ENCODE peak calls at places on chromosomes 7 and 10, in ten cellular contexts. U is thyroid gland, X is IMR-90, W is tibial nerve, P is A549, V is stomach, H is adrenal gland, M is uterus, J is sigmoid colon, F is heart left ventricle. I is an unnamed sample.

GRCh38 chr10:126224967-126225671 is 163.2 kb downstream of the ADAM12 start:
- DNase-seq in U (no peak), X (no peak), W (no peak), P (no peak), V (no peak), H (no peak), M (no peak), J (no peak), F (no peak), I (no peak)

GRCh38 chr7:35019179-35019729 is 18.0 kb downstream of the DPY19L1 start:
- DNase-seq in U (no peak), X (no peak), W (no peak), P (no peak), V (no peak), H (no peak), M (no peak), J (no peak), F (no peak), I (no peak)

GRCh38 chr7:28937103-28937502 is 21.0 kb downstream of the TRIL start:
- DNase-seq in U (no peak), X (no peak), W (no peak), P (no peak), V (no peak), H (no peak), M (no peak), J (no peak), F (no peak), I (no peak)

GRCh38 chr10:109995178-109995577 is 12.6 kb upstream of the ADD3 start:
- DNase-seq in U (no peak), X (no peak), W (no peak), P (no peak), V (no peak), H (no peak), M (no peak), J (no peak), F (no peak), I (no peak)

GRCh38 chr7:143315782-143316181 is at the start of gene CLCN1:
- DNase-seq in U (no peak), X (no peak), W (no peak), P (no peak), V (no peak), H (no peak), M (no peak), J (no peak), F (no peak), I (no peak)

GRCh38 chr10:90945496-90946070 is 24.7 kb upstream of the ANKRD1 start:
- DNase-seq in U (no peak), X (no peak), W (no peak), P (no peak), V (no peak), H (peak), M (no peak), J (no peak), F (no peak), I (peak)

GRCh38 chr10:36602374-36602773 is 523.0 kb upstream of the ANKRD30A start:
- DNase-seq in U (no peak), X (peak), W (no peak), P (peak), V (no peak), H (no peak), M (no peak), J (no peak), F (no peak), I (no peak)

GRCh38 chr7:30752979-30753378 is 1.0 kb downstream of the INMT start:
- DNase-seq in U (peak), X (no peak), W (peak), P (no peak), V (peak), H (peak), M (peak), J (peak), F (peak), I (peak)

GRCh38 chr7:786472-787255 is 45.6 kb upstream of the SUN1 start:
- DNase-seq in U (peak), X (peak), W (peak), P (peak), V (peak), H (peak), M (peak), J (peak), F (peak), I (peak)

GRCh38 chr10:91700788-91701444 is 68.0 kb upstream of the PPP1R3C start:
- DNase-seq in U (no peak), X (peak), W (no peak), P (peak), V (no peak), H (peak), M (no peak), J (no peak), F (no peak), I (no peak)

GRCh38 chr7:6227294-6227846 is 45.1 kb downstream of the CYTH3 start:
- DNase-seq in U (no peak), X (peak), W (no peak), P (no peak), V (no peak), H (peak), M (peak), J (no peak), F (peak), I (peak)

GRCh38 chr7:92830532-92831110 is 5.8 kb downstream of the CDK6 start:
- DNase-seq in U (no peak), X (peak), W (no peak), P (no peak), V (no peak), H (no peak), M (no peak), J (no peak), F (no peak), I (no peak)

GRCh38 chr10:3928078-3928477 is 143.1 kb upstream of the KLF6 start:
- DNase-seq in U (no peak), X (peak), W (no peak), P (no peak), V (no peak), H (no peak), M (no peak), J (no peak), F (no peak), I (no peak)

GRCh38 chr7:3559178-3559765 is 258.2 kb downstream of the SDK1 start:
- DNase-seq in U (no peak), X (peak), W (no peak), P (peak), V (no peak), H (peak), M (no peak), J (no peak), F (no peak), I (no peak)

GRCh38 chr7:71408276-71408675 is 276.3 kb downstream of the GALNT17 start:
- DNase-seq in U (no peak), X (no peak), W (no peak), P (no peak), V (no peak), H (no peak), M (no peak), J (no peak), F (peak), I (no peak)

GRCh38 chr10:3131098-3131497 is 41.5 kb downstream of the PITRM1 start:
- DNase-seq in U (no peak), X (peak), W (no peak), P (peak), V (no peak), H (no peak), M (no peak), J (no peak), F (no peak), I (no peak)

GRCh38 chr7:68309806-68310205 is 1288.5 kb upstream of the AUTS2 start:
- DNase-seq in U (no peak), X (no peak), W (no peak), P (no peak), V (no peak), H (no peak), M (no peak), J (no peak), F (no peak), I (no peak)

GRCh38 chr10:94217431-94217830 is 145.3 kb downstream of the NOC3L start:
- DNase-seq in U (no peak), X (no peak), W (no peak), P (no peak), V (no peak), H (no peak), M (no peak), J (no peak), F (no peak), I (no peak)

GRCh38 chr7:143288836-143289235 is 685 bp downstream of the CASP2 start:
- DNase-seq in U (no peak), X (peak), W (no peak), P (no peak), V (no peak), H (no peak), M (no peak), J (no peak), F (no peak), I (no peak)

GRCh38 chr7:38681882-38682281 is 50.7 kb upstream of the AMPH start:
- DNase-seq in U (no peak), X (peak), W (no peak), P (no peak), V (no peak), H (no peak), M (no peak), J (no peak), F (no peak), I (no peak)

GRCh38 chr10:79434816-79435215 is 10.6 kb downstream of the ZCCHC24 start:
- DNase-seq in U (peak), X (peak), W (no peak), P (no peak), V (no peak), H (no peak), M (peak), J (peak), F (peak), I (peak)

GRCh38 chr7:36202347-36202896 is 49.4 kb downstream of the EEPD1 start:
- DNase-seq in U (no peak), X (no peak), W (no peak), P (no peak), V (no peak), H (no peak), M (no peak), J (peak), F (no peak), I (no peak)

GRCh38 chr7:106865130-106866115 is at the start of gene PIK3CG:
- DNase-seq in U (no peak), X (no peak), W (no peak), P (no peak), V (no peak), H (peak), M (no peak), J (no peak), F (no peak), I (no peak)

GRCh38 chr7:55552320-55553086 is 19.8 kb downstream of the VOPP1 start:
- DNase-seq in U (peak), X (peak), W (no peak), P (peak), V (peak), H (peak), M (peak), J (no peak), F (no peak), I (no peak)

GRCh38 chr10:131396108-131397010 is 84.8 kb upstream of the TCERG1L start:
- DNase-seq in U (no peak), X (no peak), W (no peak), P (peak), V (no peak), H (peak), M (no peak), J (peak), F (no peak), I (no peak)

GRCh38 chr10:72250666-72251065 is 23.1 kb upstream of the DDIT4 start:
- DNase-seq in U (peak), X (peak), W (peak), P (peak), V (peak), H (peak), M (peak), J (peak), F (peak), I (peak)

GRCh38 chr7:19520392-19520791 is 188.4 kb downstream of the POLR1F start:
- DNase-seq in U (no peak), X (no peak), W (no peak), P (no peak), V (no peak), H (no peak), M (no peak), J (no peak), F (no peak), I (no peak)

GRCh38 chr7:142894112-142894835 is 8.7 kb upstream of the TRPV6 start:
- DNase-seq in U (no peak), X (no peak), W (no peak), P (no peak), V (no peak), H (no peak), M (no peak), J (no peak), F (peak), I (no peak)

GRCh38 chr7:113421696-113422330 is 303.5 kb upstream of the SMIM30 start:
- DNase-seq in U (peak), X (peak), W (peak), P (peak), V (peak), H (peak), M (peak), J (peak), F (peak), I (peak)
- TF ChIP-seq POLR2A in U (no peak), X (no peak), W (no peak), P (no peak), V (no peak), H (no peak), M (no peak), J (no peak), F (no peak), I (no peak)

DNA sequence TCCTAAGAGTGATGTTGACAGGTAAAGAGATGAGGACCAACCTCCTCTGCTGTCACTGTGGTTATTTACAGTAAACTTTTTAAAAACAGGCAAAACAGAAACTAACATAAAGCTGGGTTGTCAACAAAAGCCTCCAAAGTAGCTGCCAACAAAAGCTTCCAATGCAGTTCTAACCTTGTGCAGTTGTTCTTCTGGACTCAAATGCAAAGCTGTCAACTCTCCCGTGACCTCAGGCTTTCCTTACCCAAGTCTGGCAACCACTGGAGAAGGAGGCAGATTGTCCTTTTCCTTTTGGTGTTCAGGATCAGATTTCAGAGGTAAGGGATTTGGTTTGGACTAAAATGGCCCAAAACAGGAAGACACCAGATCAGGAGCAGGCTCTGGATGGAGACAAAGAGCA is 63.1 kb downstream of the DLG5 start:
- DNase-seq in U (no peak), X (no peak), W (no peak), P (no peak), V (no peak), H (no peak), M (no peak), J (no peak), F (no peak), I (no peak)
- H3K27ac ChIP-seq in U (peak), X (no peak), W (no peak), P (no peak), V (no peak), H (peak), M (no peak), J (peak), F (no peak), I (no peak)

DNA sequence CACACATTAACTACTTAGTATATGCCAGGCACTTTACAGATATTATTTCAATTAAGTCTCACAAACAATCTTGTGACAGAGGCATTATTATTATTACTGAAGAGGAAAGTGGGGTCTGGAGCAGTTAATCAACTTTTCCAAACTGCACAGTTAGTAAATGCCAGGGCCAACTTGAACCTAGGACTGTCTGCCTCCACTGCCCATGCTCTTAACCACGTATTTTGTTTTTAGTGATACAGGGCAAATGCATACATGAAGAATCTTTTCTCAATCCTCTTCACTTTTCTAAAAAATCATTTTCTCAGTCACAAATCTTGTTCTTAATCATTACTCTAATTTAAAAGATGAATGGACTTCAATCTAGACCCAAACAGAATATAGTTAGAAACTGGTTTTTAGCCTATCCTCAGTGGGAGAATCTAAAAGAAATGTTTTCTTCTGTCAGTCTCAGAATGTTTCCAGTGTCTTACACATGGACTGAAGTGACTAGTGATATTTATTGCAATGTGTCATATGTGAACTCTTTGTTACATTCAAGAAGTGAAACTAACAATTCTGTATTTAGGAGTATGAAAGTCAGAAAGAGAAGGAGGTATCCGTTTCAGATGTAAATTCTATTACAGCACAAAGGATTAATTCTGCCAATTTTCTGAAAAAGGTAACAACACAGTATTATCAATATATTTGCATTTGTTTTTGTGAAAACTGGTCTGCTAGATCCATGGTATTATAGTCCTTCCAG is 55.5 kb upstream of the CCNJ start:
- DNase-seq in U (no peak), X (no peak), W (no peak), P (no peak), V (no peak), H (no peak), M (no peak), J (no peak), F (no peak), I (no peak)
- TF ChIP-seq CTCF in U (no peak), X (no peak), W (no peak), P (no peak), V (no peak), H (no peak), M (no peak), J (no peak), F (no peak), I (no peak)

DNA sequence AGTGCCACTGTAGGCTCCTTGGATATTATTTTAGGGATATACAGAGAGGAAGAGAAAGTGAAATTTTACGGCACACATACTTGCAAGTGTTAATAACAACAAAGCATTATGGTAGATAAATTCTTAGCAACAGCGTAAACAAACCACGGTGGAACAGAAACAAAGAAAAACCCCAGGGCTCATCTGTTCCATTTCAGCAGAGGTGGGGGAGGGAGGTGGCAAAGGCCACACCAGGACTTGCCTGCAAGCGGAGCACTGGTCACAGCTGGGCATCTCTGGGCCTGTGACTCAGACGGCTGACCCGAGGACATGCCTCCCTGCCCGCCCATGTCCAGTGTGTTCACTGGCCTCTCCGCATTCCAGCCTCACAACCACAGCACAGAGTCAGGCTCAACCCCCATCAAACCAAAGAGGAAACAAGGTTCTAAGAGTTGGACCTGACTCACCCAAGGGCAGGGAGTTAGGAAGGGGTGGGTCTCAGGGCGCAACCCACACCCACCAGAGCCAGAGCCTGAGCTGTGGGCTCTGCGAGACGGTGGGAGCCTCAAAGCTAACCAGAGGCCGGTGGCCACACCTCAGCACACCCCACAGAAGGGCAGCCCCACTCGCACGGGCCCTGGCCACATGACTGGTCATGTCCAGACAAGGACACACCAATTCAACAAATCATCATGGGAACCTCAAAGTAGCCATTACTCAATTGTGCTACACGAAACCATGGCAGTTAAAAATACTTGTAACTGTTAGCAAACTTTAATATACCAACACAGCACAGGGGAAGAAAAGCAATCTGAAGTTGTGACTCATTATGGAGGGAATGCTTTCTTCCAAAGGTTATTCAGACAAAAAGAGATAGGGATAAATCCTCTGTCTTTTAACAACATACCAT is 10.7 kb downstream of the ESYT2 start:
- DNase-seq in U (peak), X (peak), W (peak), P (peak), V (peak), H (peak), M (peak), J (peak), F (peak), I (peak)
- TF ChIP-seq POLR2A in U (peak), X (peak), W (no peak), P (peak), V (no peak), H (peak), M (no peak), J (no peak), F (peak), I (no peak)

DNA sequence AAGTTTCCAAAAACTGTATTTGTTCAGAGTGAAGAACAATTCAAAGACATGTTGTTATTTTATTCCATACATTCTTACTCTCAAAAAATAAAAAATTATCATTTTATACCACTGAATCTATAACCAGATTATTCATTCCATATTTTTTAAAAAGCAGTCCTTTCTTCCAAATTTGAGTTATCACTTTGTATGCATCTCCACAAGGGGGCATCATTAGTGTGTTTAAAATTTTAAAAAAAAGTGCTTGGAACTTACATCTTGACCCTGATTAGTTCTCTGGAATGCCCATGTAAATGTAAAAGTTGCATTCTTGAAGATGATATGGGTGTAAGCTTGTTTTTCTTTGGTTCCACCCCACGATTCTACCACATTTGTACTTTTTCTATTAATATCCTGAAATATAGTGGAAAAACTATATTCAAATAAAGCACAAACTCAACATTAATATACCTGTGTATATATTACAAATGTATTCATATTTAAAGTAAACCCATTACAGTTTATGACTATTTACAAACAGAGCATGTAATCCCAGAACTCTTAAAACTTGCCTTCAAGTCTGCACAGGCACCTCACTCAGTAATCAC is 144.9 kb downstream of the ELAPOR2 start:
- DNase-seq in U (no peak), X (peak), W (no peak), P (peak), V (no peak), H (no peak), M (no peak), J (no peak), F (no peak), I (no peak)
- H3K27ac ChIP-seq in U (no peak), X (no peak), W (no peak), P (no peak), V (no peak), H (no peak), M (peak), J (no peak), F (no peak), I (no peak)

GRCh38 chr10:816958-817357 is 114.5 kb downstream of the LARP4B start:
- DNase-seq in U (peak), X (no peak), W (no peak), P (no peak), V (no peak), H (no peak), M (no peak), J (no peak), F (no peak), I (no peak)

GRCh38 chr10:814536-815302 is 116.8 kb downstream of the LARP4B start:
- DNase-seq in U (no peak), X (no peak), W (no peak), P (no peak), V (no peak), H (no peak), M (no peak), J (no peak), F (no peak), I (no peak)

GRCh38 chr10:813286-813685 is 118.2 kb downstream of the LARP4B start:
- DNase-seq in U (no peak), X (no peak), W (no peak), P (no peak), V (no peak), H (no peak), M (no peak), J (no peak), F (no peak), I (no peak)

GRCh38 chr10:817371-817770 is 114.1 kb downstream of the LARP4B start:
- DNase-seq in U (no peak), X (no peak), W (no peak), P (no peak), V (no peak), H (no peak), M (no peak), J (no peak), F (no peak), I (no peak)

GRCh38 chr10:815338-816104 is 116.0 kb downstream of the LARP4B start:
- DNase-seq in U (no peak), X (no peak), W (no peak), P (no peak), V (no peak), H (no peak), M (no peak), J (no peak), F (no peak), I (no peak)
- TF ChIP-seq CTCF in U (no peak), X (no peak), W (no peak), P (no peak), V (no peak), H (no peak), M (no peak), J (no peak), F (no peak), I (no peak)

GRCh38 chr7:157551325-157552070 is 214.7 kb downstream of the DNAJB6 start:
- DNase-seq in U (no peak), X (no peak), W (no peak), P (no peak), V (no peak), H (no peak), M (no peak), J (no peak), F (no peak), I (no peak)
- TF ChIP-seq POLR2A in U (no peak), X (no peak), W (no peak), P (no peak), V (no peak), H (no peak), M (no peak), J (no peak), F (no peak), I (no peak)

I was measured in testis.